ENCODE peak calls at places on chromosomes 13 and 19, in four cellular contexts. L is astrocyte, E is AG10803, C is AG04450. O is an unnamed sample.

GRCh38 chr13:111868716-111869115 is 198.2 kb upstream of the SOX1 start:
- DNase-seq in L (no peak), E (no peak), C (no peak), O (no peak)

GRCh38 chr13:40315416-40316064 is 350.9 kb downstream of the FOXO1 start:
- DNase-seq in L (no peak), E (no peak), C (no peak), O (no peak)

GRCh38 chr13:26956532-26957142 is 196.1 kb upstream of the GPR12 start:
- DNase-seq in L (no peak), E (no peak), C (no peak), O (peak)

GRCh38 chr19:679418-680286 is 3.5 kb downstream of the FSTL3 start:
- DNase-seq in L (peak), E (peak), C (peak), O (peak)

GRCh38 chr13:114140909-114141255 is 8.5 kb upstream of the RASA3 start:
- DNase-seq in L (no peak), E (no peak), C (no peak), O (no peak)

GRCh38 chr19:13692096-13692495 is 72.2 kb upstream of the MRI1 start:
- DNase-seq in L (peak), E (peak), C (peak), O (no peak)

GRCh38 chr13:97255515-97255999 is 33.4 kb downstream of the MBNL2 start:
- DNase-seq in L (no peak), E (no peak), C (no peak), O (peak)

GRCh38 chr19:31883299-31883990 is 462.0 kb upstream of the ZNF507 start:
- DNase-seq in L (no peak), E (no peak), C (no peak), O (no peak)

GRCh38 chr19:3358919-3359849 is 7.2 kb upstream of the NFIC start:
- DNase-seq in L (no peak), E (peak), C (no peak), O (peak)

GRCh38 chr13:60448907-60449510 is 52.0 kb downstream of the TDRD3 start:
- DNase-seq in L (peak), E (peak), C (peak), O (peak)

DNA sequence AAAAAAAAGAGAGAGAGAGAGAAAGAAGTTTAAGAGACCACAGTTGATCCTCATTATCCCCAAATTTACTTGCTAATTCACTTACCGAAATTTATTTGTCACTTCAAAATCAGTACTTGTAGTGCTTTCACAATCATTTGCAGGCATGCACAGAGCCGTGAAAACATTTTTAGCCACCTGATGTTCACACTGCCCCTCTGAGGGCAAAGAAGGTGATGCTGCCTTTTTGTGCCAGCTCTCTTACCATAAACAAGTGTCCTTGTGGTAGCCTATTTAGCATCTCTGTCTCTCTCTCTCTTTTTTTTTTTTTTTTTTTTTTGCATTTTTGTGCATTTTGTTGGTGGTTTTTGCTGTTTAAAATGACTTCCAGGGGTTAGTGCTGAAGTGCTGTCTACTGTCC is 24.0 kb upstream of the CASP14 start:
- DNase-seq in L (no peak), E (no peak), C (no peak), O (no peak)
- TF ChIP-seq CTCF in L (no peak), E (no peak), C (no peak), O (no peak)

GRCh38 chr19:38544569-38545315 is 73.0 kb downstream of the MAP4K1 start:
- DNase-seq in L (no peak), E (no peak), C (peak), O (peak)
- H3K4me3 ChIP-seq in L (no peak), E (no peak), C (no peak), O (peak)

GRCh38 chr19:36379510-36379819 is 464 bp upstream of the ZFP14 start:
- DNase-seq in L (no peak), E (no peak), C (no peak), O (no peak)

GRCh38 chr19:36373638-36374156 is 5.3 kb downstream of the ZFP14 start:
- DNase-seq in L (no peak), E (no peak), C (no peak), O (no peak)

GRCh38 chr19:36377541-36378178 is 1.3 kb downstream of the ZFP14 start:
- DNase-seq in L (no peak), E (no peak), C (no peak), O (no peak)

DNA sequence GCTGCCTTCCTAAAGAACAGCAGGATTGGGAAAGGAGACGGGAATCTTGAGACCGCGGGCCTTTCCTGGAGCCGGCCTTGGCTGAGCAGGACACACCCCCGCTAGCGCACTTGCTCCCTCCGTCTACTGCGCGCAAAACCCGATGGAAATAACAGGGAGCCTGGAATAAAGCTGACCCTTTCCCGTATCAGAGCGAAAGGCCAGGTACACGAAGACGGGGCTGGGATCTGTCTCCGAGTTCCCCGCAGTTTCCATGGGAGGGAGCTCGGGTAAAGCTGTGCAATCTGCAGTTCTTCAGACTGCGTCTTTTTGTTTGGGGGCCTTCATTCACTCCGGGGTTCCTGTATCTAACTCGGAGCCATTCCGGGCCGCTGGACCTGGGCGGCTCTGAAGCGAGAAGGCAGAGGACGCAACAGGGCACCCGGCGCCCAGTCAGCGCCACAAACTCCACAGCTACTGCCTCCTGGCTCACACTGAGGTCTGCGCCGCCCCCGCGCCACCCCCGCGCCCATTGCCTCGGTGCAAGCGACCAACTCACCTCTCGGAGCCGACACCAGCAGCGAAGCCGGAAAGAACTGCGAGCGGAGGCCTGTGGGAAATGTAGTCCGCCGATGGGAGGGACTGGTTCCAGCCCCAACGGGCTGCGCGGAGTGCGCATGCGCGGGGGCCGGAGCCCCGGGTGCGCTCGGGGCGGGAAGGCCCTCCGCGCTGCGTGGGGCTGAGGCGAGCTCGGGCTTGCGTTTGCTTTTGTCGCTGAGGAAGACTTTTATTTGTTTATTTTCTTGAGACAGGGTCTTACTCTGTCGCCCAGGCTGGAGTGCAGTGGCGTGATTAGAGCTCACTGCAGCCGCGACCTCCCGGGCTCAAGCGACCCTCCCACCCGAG is at the start of gene ZFP14:
- DNase-seq in L (peak), E (peak), C (peak), O (peak)
- TF ChIP-seq CTCF in L (peak), E (peak), C (peak), O (peak)

DNA sequence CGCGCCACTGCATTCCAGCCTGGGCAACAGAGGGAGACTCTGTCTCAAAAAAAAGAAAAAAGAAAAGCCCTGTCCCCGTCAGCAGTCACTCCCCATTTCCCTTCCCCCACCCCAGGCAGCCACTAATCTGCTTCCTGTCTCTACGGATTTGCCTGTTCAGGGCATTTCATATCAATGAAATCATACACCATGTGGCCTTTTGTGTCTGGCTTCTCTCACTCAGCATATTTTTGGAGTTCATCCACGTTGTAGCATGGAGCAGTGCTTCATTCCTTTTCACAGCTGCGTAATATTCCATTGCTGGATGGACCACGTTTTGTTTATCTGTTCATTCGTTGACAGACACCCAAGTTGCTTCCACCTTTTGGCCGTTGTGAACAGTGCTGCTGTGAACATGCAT is 36.1 kb upstream of the KLF2 start:
- DNase-seq in L (no peak), E (peak), C (no peak), O (peak)
- H3K4me3 ChIP-seq in L (no peak), E (no peak), C (no peak), O (no peak)

GRCh38 chr13:28822161-28822560 is 2.0 kb downstream of the MTUS2 start:
- DNase-seq in L (no peak), E (no peak), C (no peak), O (no peak)

GRCh38 chr13:28820099-28821051 is at the start of gene MTUS2:
- DNase-seq in L (no peak), E (no peak), C (no peak), O (no peak)

GRCh38 chr13:28819748-28820098 is 416 bp upstream of the MTUS2 start:
- DNase-seq in L (peak), E (peak), C (no peak), O (peak)

GRCh38 chr13:28819046-28819747 is 942 bp upstream of the MTUS2 start:
- DNase-seq in L (peak), E (peak), C (no peak), O (peak)

GRCh38 chr13:28817204-28817603 is 2.9 kb upstream of the MTUS2 start:
- DNase-seq in L (no peak), E (no peak), C (no peak), O (no peak)
- TF ChIP-seq CTCF in L (no peak), E (no peak), C (no peak), O (peak)

DNA sequence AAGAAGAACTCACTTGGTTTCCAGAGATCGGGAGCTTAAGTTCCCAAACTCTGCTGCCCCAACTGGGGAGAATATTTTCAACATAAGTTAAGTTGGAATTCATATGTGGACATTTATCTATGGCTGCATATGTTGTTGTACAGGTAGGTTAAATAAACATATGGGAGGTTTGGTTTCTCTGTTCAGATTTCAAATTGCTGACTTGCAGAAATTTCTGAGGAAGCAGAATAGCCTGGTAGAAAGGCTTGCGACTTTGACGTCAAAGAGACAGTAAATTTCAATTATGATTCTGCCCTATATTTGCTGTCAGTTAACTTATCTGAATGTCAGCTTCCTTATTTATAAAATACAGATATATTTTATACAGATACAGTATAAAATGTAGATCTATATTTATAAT is 40.0 kb upstream of the TPP2 start:
- DNase-seq in L (no peak), E (no peak), C (no peak), O (no peak)
- H3K4me3 ChIP-seq in L (no peak), E (no peak), C (no peak), O (no peak)

GRCh38 chr19:45163751-45164150 is 3.0 kb upstream of the NKPD1 start:
- DNase-seq in L (no peak), E (no peak), C (no peak), O (no peak)

GRCh38 chr19:45162464-45163143 is 1.8 kb upstream of the NKPD1 start:
- DNase-seq in L (no peak), E (no peak), C (no peak), O (no peak)

GRCh38 chr19:45166723-45167252 is 6.0 kb upstream of the NKPD1 start:
- DNase-seq in L (no peak), E (no peak), C (no peak), O (no peak)

GRCh38 chr19:45163156-45163555 is 2.4 kb upstream of the NKPD1 start:
- DNase-seq in L (no peak), E (no peak), C (no peak), O (no peak)

GRCh38 chr19:45164577-45165335 is 4.0 kb upstream of the NKPD1 start:
- DNase-seq in L (peak), E (peak), C (no peak), O (peak)
- TF ChIP-seq CTCF in L (no peak), E (no peak), C (no peak), O (no peak)

GRCh38 chr13:75363371-75363770 is 118.6 kb downstream of the TBC1D4 start:
- DNase-seq in L (no peak), E (no peak), C (no peak), O (no peak)

GRCh38 chr13:75368167-75368566 is 113.8 kb downstream of the TBC1D4 start:
- DNase-seq in L (peak), E (peak), C (peak), O (peak)

GRCh38 chr13:75364131-75364713 is 117.7 kb downstream of the TBC1D4 start:
- DNase-seq in L (no peak), E (no peak), C (no peak), O (no peak)

GRCh38 chr13:75365724-75366173 is 116.2 kb downstream of the TBC1D4 start:
- DNase-seq in L (peak), E (peak), C (peak), O (no peak)

DNA sequence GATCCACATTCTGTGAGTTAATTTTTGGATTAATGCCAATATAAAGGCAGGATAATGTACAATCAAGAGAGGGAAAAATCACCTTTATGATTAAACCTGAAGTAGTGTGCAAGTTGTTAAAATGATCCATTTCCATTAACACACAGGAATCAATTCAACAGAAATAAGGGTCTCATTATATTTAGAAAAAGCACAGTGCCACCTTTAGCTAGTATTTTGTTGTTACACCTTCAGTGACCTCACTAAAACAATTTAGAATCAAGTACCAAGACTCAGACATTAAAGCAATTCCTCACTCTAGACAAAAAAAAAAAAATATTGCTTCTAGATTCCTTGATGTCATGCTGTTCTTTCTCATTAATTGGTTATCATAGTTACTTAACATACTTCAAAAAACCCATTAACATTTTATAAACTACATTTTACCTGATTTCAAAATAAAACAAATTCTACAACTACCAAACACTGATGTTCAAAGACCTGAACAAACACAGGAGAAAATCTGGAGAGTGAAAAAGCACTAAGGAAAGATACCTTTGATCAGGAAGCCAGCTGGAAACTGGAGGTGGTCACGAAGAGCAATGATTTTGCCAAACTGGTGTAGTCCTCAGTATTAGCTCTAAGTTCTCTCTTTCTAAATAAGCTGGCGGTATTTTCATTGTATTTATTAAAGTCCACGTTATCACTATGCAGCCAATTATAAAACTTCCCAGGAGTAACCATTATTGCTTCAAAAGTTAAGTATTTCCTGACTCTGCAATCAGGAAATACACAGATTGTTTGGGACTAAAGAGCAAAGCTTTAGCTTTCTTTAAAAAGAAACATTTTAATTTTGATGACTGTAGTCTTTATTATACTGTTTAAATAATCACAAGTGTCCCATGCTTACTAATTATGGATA is 115.3 kb downstream of the TBC1D4 start:
- DNase-seq in L (no peak), E (no peak), C (no peak), O (no peak)
- H3K4me3 ChIP-seq in L (peak), E (no peak), C (no peak), O (no peak)

GRCh38 chr19:52176574-52176973 is 5.2 kb upstream of the ZNF836 start:
- DNase-seq in L (no peak), E (no peak), C (no peak), O (no peak)
- TF ChIP-seq CTCF in L (no peak), E (no peak), C (no peak), O (no peak)